ENCODE peak calls at places on chromosomes 12 and 14, in four cellular contexts. One of them, this sample, is unnamed.

GRCh38 chr14:75752086-75752485 is 91.0 kb downstream of the TTLL5 start:
- DNase-seq in sigmoid colon: no peak
- DNase-seq in transverse colon: no peak
- DNase-seq in suprapubic skin: no peak
- DNase-seq in this sample: no peak

GRCh38 chr14:89014570-89014847 is 190.1 kb downstream of the TTC8 start:
- DNase-seq in sigmoid colon: no peak
- DNase-seq in transverse colon: no peak
- DNase-seq in suprapubic skin: no peak
- DNase-seq in this sample: no peak

GRCh38 chr12:40055776-40056175 is 50.1 kb downstream of the SLC2A13 start:
- DNase-seq in sigmoid colon: no peak
- DNase-seq in transverse colon: no peak
- DNase-seq in suprapubic skin: no peak
- DNase-seq in this sample: no peak

GRCh38 chr12:125249066-125249824 is 184.0 kb downstream of the AACS start:
- DNase-seq in transverse colon: no peak
- DNase-seq in sigmoid colon: no peak
- DNase-seq in suprapubic skin: no peak
- DNase-seq in this sample: no peak

GRCh38 chr12:104971276-104971675 is 13.2 kb upstream of the SLC41A2 start:
- DNase-seq in sigmoid colon: no peak
- DNase-seq in suprapubic skin: no peak
- DNase-seq in transverse colon: no peak
- DNase-seq in this sample: no peak

GRCh38 chr12:53223391-53224267 is 8.4 kb downstream of the RARG start:
- DNase-seq in transverse colon: no peak
- DNase-seq in suprapubic skin: no peak
- DNase-seq in sigmoid colon: peak
- DNase-seq in this sample: no peak

GRCh38 chr14:54683882-54684794 is 117.2 kb downstream of the SAMD4A start:
- DNase-seq in transverse colon: peak
- DNase-seq in sigmoid colon: peak
- DNase-seq in suprapubic skin: peak
- DNase-seq in this sample: no peak

GRCh38 chr12:92899388-92900001 is 29.6 kb downstream of the EEA1 start:
- DNase-seq in suprapubic skin: peak
- DNase-seq in transverse colon: peak
- DNase-seq in sigmoid colon: peak
- DNase-seq in this sample: peak

GRCh38 chr12:29616664-29617409 is 119.4 kb upstream of the OVCH1 start:
- DNase-seq in suprapubic skin: no peak
- DNase-seq in transverse colon: no peak
- DNase-seq in sigmoid colon: no peak
- DNase-seq in this sample: no peak

GRCh38 chr12:67441736-67442346 is 172.7 kb downstream of the CAND1 start:
- DNase-seq in transverse colon: peak
- DNase-seq in suprapubic skin: peak
- DNase-seq in sigmoid colon: peak
- DNase-seq in this sample: peak

GRCh38 chr14:90300649-90301048 is 31.1 kb downstream of the NRDE2 start:
- DNase-seq in sigmoid colon: no peak
- DNase-seq in suprapubic skin: no peak
- DNase-seq in transverse colon: no peak
- DNase-seq in this sample: no peak

GRCh38 chr12:58489394-58489793 is 430.9 kb downstream of the LRIG3 start:
- DNase-seq in suprapubic skin: no peak
- DNase-seq in sigmoid colon: no peak
- DNase-seq in transverse colon: no peak
- DNase-seq in this sample: no peak

GRCh38 chr12:4011597-4011996 is 138.4 kb upstream of the PARP11 start:
- DNase-seq in transverse colon: no peak
- DNase-seq in suprapubic skin: no peak
- DNase-seq in sigmoid colon: no peak
- DNase-seq in this sample: no peak

GRCh38 chr14:106850913-106851825 is 1324.8 kb downstream of the TMEM121 start:
- DNase-seq in sigmoid colon: no peak
- DNase-seq in transverse colon: peak
- DNase-seq in suprapubic skin: no peak
- DNase-seq in this sample: no peak

GRCh38 chr14:59347511-59347900 is 117.7 kb downstream of the GPR135 start:
- DNase-seq in sigmoid colon: no peak
- DNase-seq in transverse colon: no peak
- DNase-seq in suprapubic skin: no peak
- DNase-seq in this sample: no peak

GRCh38 chr14:105064721-105065143 is 498 bp downstream of the GPR132 start:
- DNase-seq in suprapubic skin: peak
- DNase-seq in transverse colon: peak
- DNase-seq in sigmoid colon: peak
- DNase-seq in this sample: no peak

GRCh38 chr12:97555547-97556200 is 93.1 kb downstream of the RMST start:
- DNase-seq in transverse colon: no peak
- DNase-seq in suprapubic skin: no peak
- DNase-seq in sigmoid colon: no peak
- DNase-seq in this sample: no peak

GRCh38 chr12:41795066-41795465 is 349.6 kb downstream of the GXYLT1 start:
- DNase-seq in transverse colon: no peak
- DNase-seq in suprapubic skin: no peak
- DNase-seq in sigmoid colon: no peak
- DNase-seq in this sample: no peak

GRCh38 chr12:129186952-129187351 is 333.7 kb downstream of the GLT1D1 start:
- DNase-seq in transverse colon: no peak
- DNase-seq in sigmoid colon: no peak
- DNase-seq in suprapubic skin: no peak
- DNase-seq in this sample: no peak

GRCh38 chr12:82651489-82651888 is 35.2 kb upstream of the TMTC2 start:
- DNase-seq in transverse colon: no peak
- DNase-seq in suprapubic skin: no peak
- DNase-seq in sigmoid colon: no peak
- DNase-seq in this sample: no peak

GRCh38 chr14:81638656-81639055 is 105.0 kb upstream of the SEL1L start:
- DNase-seq in sigmoid colon: no peak
- DNase-seq in suprapubic skin: no peak
- DNase-seq in transverse colon: no peak
- DNase-seq in this sample: no peak

GRCh38 chr12:12807970-12808702 is 5.0 kb upstream of the DDX47 start:
- DNase-seq in sigmoid colon: peak
- DNase-seq in transverse colon: peak
- DNase-seq in suprapubic skin: no peak
- DNase-seq in this sample: no peak
- TF ChIP-seq POLR2AphosphoS5 in sigmoid colon: no peak
- TF ChIP-seq POLR2AphosphoS5 in transverse colon: no peak
- TF ChIP-seq POLR2AphosphoS5 in suprapubic skin: no peak
- TF ChIP-seq POLR2AphosphoS5 in this sample: no peak

GRCh38 chr12:118356809-118357326 is 15.8 kb downstream of the TAOK3 start:
- DNase-seq in transverse colon: no peak
- DNase-seq in sigmoid colon: no peak
- DNase-seq in suprapubic skin: no peak
- DNase-seq in this sample: no peak

GRCh38 chr12:118355838-118356237 is 16.9 kb downstream of the TAOK3 start:
- DNase-seq in suprapubic skin: no peak
- DNase-seq in sigmoid colon: no peak
- DNase-seq in transverse colon: no peak
- DNase-seq in this sample: no peak

GRCh38 chr12:118358008-118358359 is 14.7 kb downstream of the TAOK3 start:
- DNase-seq in sigmoid colon: no peak
- DNase-seq in transverse colon: no peak
- DNase-seq in suprapubic skin: no peak
- DNase-seq in this sample: no peak

GRCh38 chr12:118358607-118359540 is 13.8 kb downstream of the TAOK3 start:
- DNase-seq in sigmoid colon: no peak
- DNase-seq in suprapubic skin: no peak
- DNase-seq in transverse colon: no peak
- DNase-seq in this sample: no peak

GRCh38 chr12:118357327-118358007 is 15.2 kb downstream of the TAOK3 start:
- DNase-seq in sigmoid colon: no peak
- DNase-seq in suprapubic skin: no peak
- DNase-seq in transverse colon: peak
- DNase-seq in this sample: no peak
- H3K27ac ChIP-seq in sigmoid colon: peak
- H3K27ac ChIP-seq in suprapubic skin: peak
- H3K27ac ChIP-seq in transverse colon: peak
- H3K27ac ChIP-seq in this sample: no peak

DNA sequence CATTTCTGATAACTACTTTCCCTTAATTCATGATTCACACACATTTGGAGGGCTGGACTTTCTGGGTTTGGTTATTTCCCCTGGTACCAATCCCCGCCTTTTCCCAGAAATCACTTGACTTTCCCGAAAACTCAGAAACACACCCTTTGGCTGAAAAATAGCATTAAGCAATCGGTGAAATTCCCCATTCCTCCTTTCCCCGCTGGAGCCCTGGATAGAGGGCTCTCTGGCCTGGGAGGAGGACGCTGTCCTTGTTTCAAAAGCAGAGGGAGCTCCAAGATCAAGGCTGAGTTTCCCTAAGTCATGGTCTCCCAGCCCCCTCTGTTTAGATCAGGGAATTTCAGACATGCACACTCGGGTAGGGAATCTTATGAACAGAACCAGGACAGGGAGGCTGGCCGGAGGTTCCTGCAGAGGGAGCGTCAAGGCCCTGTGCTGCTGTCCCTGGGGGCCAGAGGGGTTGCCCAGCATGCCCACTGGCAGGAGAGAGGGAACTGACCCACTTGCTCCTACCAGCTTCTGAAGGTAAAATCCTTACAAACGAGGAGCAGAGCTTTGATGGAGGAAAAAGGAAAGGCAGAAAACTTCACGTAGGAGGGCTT is at the start of gene C1S:
- DNase-seq in suprapubic skin: peak
- DNase-seq in transverse colon: peak
- DNase-seq in sigmoid colon: peak
- DNase-seq in this sample: peak
- TF ChIP-seq CTCF in suprapubic skin: peak
- TF ChIP-seq CTCF in transverse colon: peak
- TF ChIP-seq CTCF in sigmoid colon: peak
- TF ChIP-seq CTCF in this sample: peak

GRCh38 chr12:110114596-110114995 is 9.6 kb upstream of the IFT81 start:
- DNase-seq in suprapubic skin: no peak
- DNase-seq in transverse colon: no peak
- DNase-seq in sigmoid colon: no peak
- DNase-seq in this sample: no peak

GRCh38 chr12:110115675-110116074 is 8.5 kb upstream of the IFT81 start:
- DNase-seq in sigmoid colon: no peak
- DNase-seq in transverse colon: no peak
- DNase-seq in suprapubic skin: no peak
- DNase-seq in this sample: no peak

GRCh38 chr12:110120878-110121277 is 3.3 kb upstream of the IFT81 start:
- DNase-seq in transverse colon: no peak
- DNase-seq in sigmoid colon: no peak
- DNase-seq in suprapubic skin: no peak
- DNase-seq in this sample: no peak

GRCh38 chr12:110116623-110117022 is 7.5 kb upstream of the IFT81 start:
- DNase-seq in suprapubic skin: no peak
- DNase-seq in transverse colon: no peak
- DNase-seq in sigmoid colon: no peak
- DNase-seq in this sample: no peak

GRCh38 chr12:110117948-110118685 is 6.0 kb upstream of the IFT81 start:
- DNase-seq in transverse colon: no peak
- DNase-seq in sigmoid colon: no peak
- DNase-seq in suprapubic skin: no peak
- DNase-seq in this sample: peak
- TF ChIP-seq POLR2AphosphoS5 in transverse colon: no peak
- TF ChIP-seq POLR2AphosphoS5 in sigmoid colon: peak
- TF ChIP-seq POLR2AphosphoS5 in suprapubic skin: no peak
- TF ChIP-seq POLR2AphosphoS5 in this sample: peak

GRCh38 chr12:75998292-75999063 is 33.1 kb downstream of the PHLDA1 start:
- DNase-seq in suprapubic skin: no peak
- DNase-seq in transverse colon: no peak
- DNase-seq in sigmoid colon: no peak
- DNase-seq in this sample: no peak
- H3K27ac ChIP-seq in suprapubic skin: no peak
- H3K27ac ChIP-seq in transverse colon: no peak
- H3K27ac ChIP-seq in sigmoid colon: no peak
- H3K27ac ChIP-seq in this sample: no peak

GRCh38 chr12:60501124-60501729 is 905.4 kb downstream of the SLC16A7 start:
- DNase-seq in sigmoid colon: no peak
- DNase-seq in transverse colon: no peak
- DNase-seq in suprapubic skin: no peak
- DNase-seq in this sample: no peak
- TF ChIP-seq CTCF in sigmoid colon: no peak
- TF ChIP-seq CTCF in transverse colon: no peak
- TF ChIP-seq CTCF in suprapubic skin: no peak
- TF ChIP-seq CTCF in this sample: no peak